ENCODE peak calls at places on chromosome 19, in nine cellular contexts. K is PC-3, M is K562, H is PC-9, W is IMR-90, D is GM23248, Y is H1, L is keratinocyte, I is neural progenitor cell. T is an unnamed sample. For H4K20me1, the result is how much of the 10 kb centered on the place peaks cover.

GRCh38 chr19:28727133-28727834 is 485.7 kb downstream of the UQCRFS1 start:
- DNase-seq in K (no peak), M (peak), H (no peak), W (no peak), D (peak), Y (peak), L (no peak), I (peak), T (no peak)

GRCh38 chr19:28318469-28319179 is 894.3 kb downstream of the UQCRFS1 start:
- DNase-seq in K (no peak), M (no peak), H (no peak), W (no peak), D (no peak), Y (no peak), L (no peak), I (no peak), T (no peak)

GRCh38 chr19:2618611-2619010 is 83.9 kb downstream of the GNG7 start:
- DNase-seq in K (peak), M (no peak), H (peak), W (peak), D (peak), Y (no peak), L (no peak), I (no peak), T (peak)

GRCh38 chr19:10742494-10742893 is 24.6 kb downstream of the DNM2 start:
- DNase-seq in K (no peak), M (no peak), H (no peak), W (no peak), D (no peak), Y (no peak), L (no peak), I (no peak), T (no peak)

GRCh38 chr19:17855333-17856152 is 4.2 kb upstream of the RPL18A start:
- DNase-seq in K (peak), M (peak), H (peak), W (peak), D (peak), Y (peak), L (no peak), I (peak), T (peak)

GRCh38 chr19:56840452-56841193 is at the start of the genes PEG3 and ZIM2:
- DNase-seq in K (no peak), M (no peak), H (no peak), W (no peak), D (peak), Y (no peak), L (no peak), I (no peak), T (no peak)

GRCh38 chr19:44738603-44739585 is 9.6 kb upstream of the BCL3 start:
- DNase-seq in K (no peak), M (no peak), H (peak), W (no peak), D (peak), Y (no peak), L (no peak), I (no peak), T (no peak)

GRCh38 chr19:33988601-33989000 is 183.7 kb upstream of the LSM14A start:
- DNase-seq in K (no peak), M (no peak), H (no peak), W (peak), D (peak), Y (no peak), L (no peak), I (peak), T (no peak)

GRCh38 chr19:4393947-4394590 is 6.3 kb downstream of the SH3GL1 start:
- DNase-seq in K (no peak), M (no peak), H (no peak), W (no peak), D (peak), Y (no peak), L (no peak), I (peak), T (no peak)

GRCh38 chr19:41225238-41226052 is 6.4 kb downstream of the AXL start:
- DNase-seq in K (peak), M (peak), H (peak), W (peak), D (peak), Y (no peak), L (peak), I (peak), T (peak)

GRCh38 chr19:48152552-48152951 is 17.6 kb downstream of the LIG1 start:
- DNase-seq in K (peak), M (peak), H (peak), W (peak), D (peak), Y (peak), L (no peak), I (peak), T (peak)

GRCh38 chr19:27674701-27675100 is 1538.2 kb downstream of the UQCRFS1 start:
- DNase-seq in K (no peak), M (no peak), H (no peak), W (no peak), D (no peak), Y (no peak), L (no peak), I (no peak), T (no peak)

GRCh38 chr19:35355851-35356460 is 2.3 kb upstream of the FFAR3 start:
- DNase-seq in K (no peak), M (no peak), H (no peak), W (no peak), D (no peak), Y (peak), L (no peak), I (no peak), T (no peak)

GRCh38 chr19:7393934-7394508 is 45.3 kb downstream of the ARHGEF18 start:
- DNase-seq in K (no peak), M (no peak), H (peak), W (no peak), D (peak), Y (no peak), L (no peak), I (no peak), T (no peak)

GRCh38 chr19:43713208-43713607 is 2.7 kb upstream of the IRGC start:
- DNase-seq in K (no peak), M (no peak), H (no peak), W (no peak), D (no peak), Y (no peak), L (no peak), I (no peak), T (no peak)

GRCh38 chr19:47132522-47132852 is 1.9 kb downstream of the SAE1 start:
- DNase-seq in K (peak), M (no peak), H (no peak), W (no peak), D (no peak), Y (no peak), L (no peak), I (no peak), T (no peak)

GRCh38 chr19:2231621-2232221 is 4.4 kb downstream of the PLEKHJ1 start:
- DNase-seq in K (no peak), M (no peak), H (no peak), W (no peak), D (peak), Y (no peak), L (no peak), I (no peak), T (no peak)

GRCh38 chr19:4733755-4734345 is 10.2 kb upstream of the DPP9 start:
- DNase-seq in K (no peak), M (no peak), H (no peak), W (no peak), D (no peak), Y (no peak), L (no peak), I (no peak), T (no peak)

GRCh38 chr19:46515290-46515609 is 19.6 kb upstream of the PNMA8B start:
- DNase-seq in K (no peak), M (no peak), H (no peak), W (no peak), D (no peak), Y (peak), L (no peak), I (peak), T (no peak)

GRCh38 chr19:10776900-10777650 is 58.9 kb downstream of the TMED1 start:
- DNase-seq in K (no peak), M (no peak), H (no peak), W (no peak), D (no peak), Y (no peak), L (no peak), I (no peak), T (no peak)

GRCh38 chr19:52898101-52898500 is 666 bp upstream of the ZNF320 start:
- DNase-seq in K (no peak), M (no peak), H (no peak), W (no peak), D (peak), Y (peak), L (no peak), I (peak), T (no peak)

GRCh38 chr19:13881692-13882418 is 4.9 kb downstream of the NANOS3 start:
- DNase-seq in K (no peak), M (no peak), H (no peak), W (peak), D (peak), Y (no peak), L (no peak), I (peak), T (no peak)

GRCh38 chr19:34345934-34346333 is 19.1 kb upstream of the GPI start:
- DNase-seq in K (peak), M (peak), H (peak), W (peak), D (peak), Y (peak), L (peak), I (peak), T (peak)

GRCh38 chr19:35718345-35719041 is 690 bp downstream of the KMT2B start:
- DNase-seq in K (peak), M (no peak), H (no peak), W (no peak), D (peak), Y (peak), L (no peak), I (no peak), T (peak)

GRCh38 chr19:33394723-33395560 is 21.4 kb downstream of the CEBPG start:
- DNase-seq in K (no peak), M (no peak), H (no peak), W (no peak), D (peak), Y (no peak), L (no peak), I (no peak), T (no peak)

GRCh38 chr19:14533450-14533849 is 4.1 kb downstream of the TECR start:
- DNase-seq in K (no peak), M (no peak), H (no peak), W (no peak), D (no peak), Y (no peak), L (no peak), I (no peak), T (no peak)

GRCh38 chr19:28292822-28293500 is 920.0 kb downstream of the UQCRFS1 start:
- DNase-seq in K (no peak), M (no peak), H (no peak), W (no peak), D (no peak), Y (no peak), L (no peak), I (no peak), T (peak)

GRCh38 chr19:35030257-35031071 is at the start of gene SCN1B:
- DNase-seq in K (peak), M (peak), H (peak), W (peak), D (peak), Y (peak), L (no peak), I (peak), T (peak)

GRCh38 chr19:51644636-51645271 is 1.9 kb downstream of the SIGLEC14 start:
- DNase-seq in K (no peak), M (no peak), H (no peak), W (no peak), D (no peak), Y (no peak), L (no peak), I (no peak), T (no peak)

GRCh38 chr19:29216021-29216420 is 3.1 kb upstream of the UQCRFS1 start:
- DNase-seq in K (no peak), M (no peak), H (no peak), W (no peak), D (no peak), Y (no peak), L (no peak), I (no peak), T (no peak)

DNA sequence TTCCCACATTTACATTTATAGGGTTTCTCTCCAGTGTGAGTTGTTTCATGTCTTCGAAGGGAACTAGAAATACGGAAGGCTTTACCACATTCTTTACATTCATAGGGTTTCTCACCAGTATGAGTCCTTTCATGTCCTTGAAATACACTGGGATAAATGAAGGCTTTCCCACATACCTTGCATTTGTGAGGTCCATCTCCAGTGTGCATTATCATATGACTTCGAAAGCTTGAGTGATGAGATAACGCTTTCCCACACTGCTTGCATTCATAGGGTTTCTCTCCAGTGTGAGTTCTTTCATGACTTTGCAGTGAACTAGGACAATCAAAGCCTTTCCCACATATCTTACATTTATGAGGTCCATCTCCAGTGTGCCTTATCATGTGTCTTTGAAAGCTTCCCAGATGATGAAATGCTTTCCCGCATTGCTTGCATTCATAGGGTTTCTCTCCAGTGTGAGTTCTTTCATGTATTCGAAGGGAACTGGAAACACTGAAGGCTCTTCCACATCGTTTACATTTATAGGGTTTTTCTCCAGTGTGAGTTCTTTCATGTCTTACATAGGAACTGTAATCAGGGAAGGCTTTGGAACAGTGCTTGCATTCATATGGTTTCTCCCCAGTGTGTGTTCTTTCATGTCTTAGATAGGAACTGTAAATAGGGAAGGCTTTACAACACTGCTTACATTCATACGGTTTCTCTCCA is 15.1 kb downstream of the ZNF442 start:
- DNase-seq in K (no peak), M (no peak), H (no peak), W (no peak), D (no peak), Y (no peak), L (no peak), I (no peak), T (no peak)
- H3K4me3 ChIP-seq in K (peak), M (no peak), H (no peak), W (no peak), D (no peak), Y (no peak), L (no peak), I (no peak), T (no peak)

DNA sequence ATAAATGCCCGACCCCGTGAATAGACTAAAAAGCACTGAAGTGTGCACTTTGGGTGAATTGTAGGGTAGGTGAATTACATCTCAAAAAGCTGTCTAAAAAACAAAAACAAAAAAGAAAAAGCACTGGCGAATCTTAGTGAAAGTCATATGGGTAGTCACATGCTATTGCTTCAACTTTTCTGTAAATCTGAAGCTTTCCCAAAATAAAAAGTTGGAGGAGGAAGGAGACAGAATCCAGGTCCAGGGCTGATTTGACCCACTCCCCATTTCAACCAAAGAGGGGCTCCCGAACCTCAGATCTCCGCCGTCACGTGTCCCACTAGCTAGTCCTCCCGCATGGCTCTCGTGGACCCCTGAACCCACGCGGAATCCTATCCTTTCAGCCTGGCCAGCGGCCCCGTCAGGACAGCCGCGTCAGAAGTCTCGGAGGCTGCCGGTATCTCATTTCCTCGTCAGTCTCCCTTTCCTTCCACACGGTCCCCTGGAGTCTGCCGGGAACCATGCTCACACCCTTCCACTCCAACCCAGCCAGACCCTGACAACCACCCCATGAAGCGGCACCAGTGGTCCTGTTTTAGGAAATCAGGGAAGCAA is 6.1 kb downstream of the PPP1R12C start:
- DNase-seq in K (no peak), M (no peak), H (no peak), W (no peak), D (no peak), Y (no peak), L (no peak), I (no peak), T (no peak)
- H4K20me1 ChIP-seq in K (under half), M (under half), H (under half), W (half or more), D (under half), Y (under half), L (under half), I (half or more), T (under half)

DNA sequence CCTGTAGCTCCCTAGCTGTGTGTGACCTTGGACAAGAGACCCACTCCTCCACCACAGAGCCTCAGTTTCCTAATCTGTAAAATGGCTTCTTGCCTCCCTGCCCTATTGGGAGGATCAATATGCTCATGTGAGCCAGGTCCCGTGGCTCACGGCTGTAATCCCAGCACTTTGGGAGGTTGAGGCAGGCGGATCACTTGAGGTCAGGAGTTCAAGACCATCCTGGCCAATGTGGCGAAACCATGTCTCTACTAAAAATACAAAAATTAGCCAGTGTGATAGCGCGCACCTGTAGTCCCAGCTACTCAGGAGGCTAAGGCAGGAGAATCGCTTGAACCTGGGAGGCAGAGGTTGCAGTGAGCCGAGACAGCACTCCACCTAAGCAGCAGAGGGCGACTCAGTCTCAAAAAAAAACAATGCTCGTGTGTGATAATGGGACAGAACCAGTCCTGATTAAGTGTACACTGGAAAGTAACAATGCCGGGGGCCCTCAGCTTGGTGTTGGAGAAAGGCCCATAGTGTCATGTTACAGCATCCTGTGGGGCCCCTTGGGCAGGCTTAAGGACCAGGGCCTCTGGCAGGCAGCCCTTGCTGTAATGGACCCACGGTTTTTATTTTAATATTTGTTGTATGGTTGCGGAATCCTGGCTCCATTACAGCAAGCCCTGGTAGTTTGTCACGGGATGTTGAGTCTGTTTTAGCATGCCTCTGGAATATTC is 6.8 kb downstream of the RPS11 start:
- DNase-seq in K (peak), M (peak), H (peak), W (peak), D (peak), Y (no peak), L (no peak), I (peak), T (peak)
- H3K4me3 ChIP-seq in K (no peak), M (no peak), H (no peak), W (no peak), D (no peak), Y (no peak), L (no peak), I (no peak), T (no peak)

DNA sequence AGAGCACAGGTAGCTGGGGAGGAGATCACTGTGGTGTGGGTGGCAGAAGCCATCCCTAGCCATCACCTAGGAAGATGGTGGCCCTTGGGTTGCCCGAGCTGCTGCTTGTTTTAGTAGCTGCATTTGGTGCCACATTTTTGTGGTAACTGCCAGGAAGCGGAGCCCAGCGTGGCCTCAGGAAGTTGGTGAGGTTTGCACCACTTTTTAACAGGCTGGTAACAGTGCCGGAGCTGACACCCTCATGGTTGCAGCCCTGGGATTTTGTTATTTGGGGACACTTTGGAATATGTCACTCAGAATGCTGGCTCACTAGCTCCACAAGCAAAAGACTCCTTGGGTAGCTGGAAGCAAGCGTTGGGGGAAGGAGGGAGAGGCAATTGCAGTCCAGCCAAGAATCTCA is 22.1 kb downstream of the ACTN4 start:
- DNase-seq in K (no peak), M (no peak), H (no peak), W (no peak), D (no peak), Y (no peak), L (no peak), I (no peak), T (no peak)
- H4K20me1 ChIP-seq in K (half or more), M (under half), H (half or more), W (half or more), D (under half), Y (under half), L (under half), I (half or more), T (under half)

GRCh38 chr19:12075538-12076139 is 11.1 kb downstream of the ZNF844 start:
- DNase-seq in K (no peak), M (no peak), H (peak), W (no peak), D (peak), Y (no peak), L (no peak), I (no peak), T (no peak)
- H3K4me3 ChIP-seq in K (peak), M (no peak), H (no peak), W (no peak), D (no peak), Y (no peak), L (no peak), I (peak), T (no peak)